ENCODE peak calls at places on chromosome 2, in eight cellular contexts. D is HCT116; Q is T-helper 2 cell; F is NCI-H1105; G is stimulated activated CD8-positive, alpha-beta memory T cell treated with anti-CD3 and anti-CD28 coated beads, Interleukin-4, amount 100 ng/mL, for 48 hours; S is neuronal stem cell; J is mucosa of descending colon; X is central memory CD4-positive, alpha-beta T cell. L is an unnamed sample.

GRCh38 chr2:127392828-127393578 is 5.2 kb upstream of the MAP3K2 start:
- DNase-seq in J (no peak), F (no peak), X (no peak), G (no peak), D (no peak), S (no peak), Q (no peak), L (no peak)

GRCh38 chr2:158359846-158360245 is 96.7 kb downstream of the CCDC148 start:
- DNase-seq in X (no peak), S (peak), Q (no peak), F (no peak), J (peak), D (no peak), G (peak), L (no peak)

GRCh38 chr2:118903029-118903351 is 39.0 kb upstream of the MARCO start:
- DNase-seq in S (no peak), Q (no peak), F (no peak), X (no peak), D (no peak), G (no peak), J (peak), L (no peak)

GRCh38 chr2:127083819-127084503 is 23.0 kb downstream of the BIN1 start:
- DNase-seq in Q (no peak), D (no peak), X (no peak), S (no peak), J (peak), F (no peak), G (no peak), L (peak)

GRCh38 chr2:240955306-240956101 is 42.9 kb upstream of the SNED1 start:
- DNase-seq in J (no peak), Q (no peak), F (no peak), G (no peak), S (no peak), D (no peak), X (no peak), L (no peak)

GRCh38 chr2:101706819-101707177 is 9.3 kb downstream of the MAP4K4 start:
- DNase-seq in J (no peak), X (peak), Q (no peak), F (no peak), S (no peak), D (no peak), G (peak), L (no peak)

GRCh38 chr2:65050931-65051330 is 5.3 kb upstream of the CEP68 start:
- DNase-seq in F (no peak), G (no peak), S (no peak), X (no peak), J (no peak), D (no peak), Q (no peak), L (no peak)

GRCh38 chr2:121529439-121530209 is 1.1 kb upstream of the RNU4ATAC start:
- DNase-seq in D (no peak), X (no peak), S (peak), Q (no peak), G (no peak), F (peak), J (peak), L (no peak)

GRCh38 chr2:150909613-150910012 is 352.1 kb downstream of the RBM43 start:
- DNase-seq in X (no peak), S (no peak), G (no peak), D (no peak), Q (no peak), J (no peak), F (no peak), L (no peak)

GRCh38 chr2:186757009-186757408 is 63.1 kb downstream of the FAM171B start:
- DNase-seq in S (peak), X (no peak), J (no peak), F (no peak), G (no peak), D (no peak), Q (no peak), L (no peak)

GRCh38 chr2:120539937-120540718 is 194.2 kb downstream of the INHBB start:
- DNase-seq in G (no peak), Q (no peak), D (no peak), F (no peak), S (no peak), X (no peak), J (no peak), L (peak)

GRCh38 chr2:38181802-38182517 is 106.0 kb upstream of the CYP1B1 start:
- DNase-seq in F (no peak), J (no peak), Q (no peak), D (no peak), S (no peak), G (no peak), X (no peak), L (no peak)

GRCh38 chr2:96832751-96833507 is 10.9 kb downstream of the ANKRD23 start:
- DNase-seq in G (no peak), Q (no peak), S (peak), X (no peak), D (no peak), F (peak), J (no peak), L (peak)

GRCh38 chr2:108641766-108642165 is 77.5 kb upstream of the RANBP2 start:
- DNase-seq in Q (no peak), J (no peak), F (no peak), S (no peak), X (no peak), G (no peak), D (no peak), L (no peak)

GRCh38 chr2:133787651-133788050 is 219.4 kb upstream of the NCKAP5 start:
- DNase-seq in J (no peak), G (no peak), F (no peak), Q (no peak), X (no peak), S (no peak), D (no peak), L (no peak)

GRCh38 chr2:27322301-27322765 is 564 bp downstream of the MPV17 start:
- DNase-seq in G (peak), Q (no peak), X (no peak), S (no peak), D (no peak), F (no peak), J (peak), L (no peak)

GRCh38 chr2:172408143-172408766 is 19.1 kb upstream of the ITGA6 start:
- DNase-seq in S (no peak), F (peak), X (no peak), D (no peak), J (peak), Q (no peak), G (no peak), L (no peak)

GRCh38 chr2:185127412-185127811 is 529.1 kb downstream of the ZNF804A start:
- DNase-seq in J (no peak), F (no peak), X (no peak), G (no peak), Q (no peak), D (no peak), S (no peak), L (no peak)

GRCh38 chr2:110115291-110116032 is at the start of gene MALL:
- DNase-seq in F (no peak), J (peak), X (no peak), D (peak), Q (no peak), S (no peak), G (no peak), L (peak)

GRCh38 chr2:199488772-199489400 is 31.1 kb upstream of the SATB2 start:
- DNase-seq in F (no peak), J (peak), S (peak), G (peak), X (peak), Q (no peak), D (peak), L (peak)

GRCh38 chr2:6027066-6027465 is 334.9 kb downstream of the SOX11 start:
- DNase-seq in J (no peak), F (no peak), X (no peak), G (no peak), Q (no peak), S (no peak), D (no peak), L (no peak)

GRCh38 chr2:197137826-197138480 is 172.6 kb downstream of the ANKRD44 start:
- DNase-seq in X (no peak), G (no peak), F (no peak), J (no peak), S (no peak), Q (no peak), D (no peak), L (no peak)

GRCh38 chr2:10329880-10330699 is 27.4 kb downstream of the HPCAL1 start:
- DNase-seq in S (no peak), G (peak), D (no peak), X (peak), Q (no peak), F (no peak), J (no peak), L (no peak)

GRCh38 chr2:231297108-231297908 is 98.2 kb upstream of the B3GNT7 start:
- DNase-seq in J (peak), X (no peak), Q (no peak), G (peak), D (peak), S (peak), F (no peak), L (peak)

GRCh38 chr2:88828397-88829137 is 137.1 kb downstream of the RPIA start:
- DNase-seq in Q (no peak), X (no peak), D (no peak), F (peak), G (no peak), S (no peak), J (no peak), L (no peak)

GRCh38 chr2:191020742-191021381 is 6.9 kb upstream of the STAT1 start:
- DNase-seq in D (no peak), F (no peak), S (no peak), X (no peak), Q (no peak), G (peak), J (peak), L (no peak)

GRCh38 chr2:217930783-217931563 is 71.8 kb downstream of the TNS1 start:
- DNase-seq in Q (no peak), J (no peak), S (no peak), X (no peak), F (no peak), D (no peak), G (no peak), L (no peak)

GRCh38 chr2:128593518-128594272 is 275.0 kb upstream of the HS6ST1 start:
- DNase-seq in F (no peak), J (no peak), S (peak), G (no peak), D (no peak), Q (no peak), X (no peak), L (no peak)

GRCh38 chr2:69288429-69288828 is 98.6 kb downstream of the GFPT1 start:
- DNase-seq in J (no peak), S (no peak), F (no peak), D (no peak), X (no peak), G (no peak), Q (no peak), L (no peak)

GRCh38 chr2:85273732-85274731 is 53.8 kb downstream of the TGOLN2 start:
- DNase-seq in J (no peak), F (peak), G (no peak), X (no peak), Q (no peak), D (no peak), S (no peak), L (no peak)

GRCh38 chr2:174224665-174225288 is 23.6 kb downstream of the OLA1 start:
- DNase-seq in G (no peak), X (no peak), S (no peak), D (no peak), J (no peak), F (no peak), Q (no peak), L (no peak)

GRCh38 chr2:36918307-36918706 is 48.0 kb downstream of the STRN start:
- DNase-seq in S (no peak), F (no peak), D (no peak), X (no peak), J (no peak), Q (no peak), G (no peak), L (no peak)

GRCh38 chr2:206274434-206275273 is at the start of gene ZDBF2:
- DNase-seq in G (peak), F (peak), D (no peak), J (peak), Q (peak), X (peak), S (peak), L (no peak)

GRCh38 chr2:136935119-136935518 is 169.8 kb downstream of the THSD7B start:
- DNase-seq in J (no peak), D (no peak), S (no peak), F (no peak), G (no peak), Q (no peak), X (no peak), L (no peak)

GRCh38 chr2:74440378-74441110 is 1.2 kb downstream of the RTKN start:
- DNase-seq in D (peak), G (peak), Q (peak), J (peak), X (peak), F (peak), S (peak), L (peak)

GRCh38 chr2:216118474-216118873 is 9.3 kb downstream of the XRCC5 start:
- DNase-seq in Q (no peak), D (no peak), X (no peak), S (no peak), J (no peak), F (no peak), G (no peak), L (no peak)